ENCODE peak calls at places on chromosomes 2 and 18, in ten cellular contexts. M, R, V, I, W, H, F, O, A and S are unnamed samples.

GRCh38 chr2:233267516-233268245 is 16.2 kb downstream of the ATG16L1 start:
- DNase-seq in F (no peak), V (no peak), W (peak; percentile 95), H (peak; percentile 16), O (no peak), I (no peak), A (no peak), R (peak; percentile 91), M (no peak), S (no peak)

GRCh38 chr2:95025406-95026319 is at the start of gene MAL:
- DNase-seq in H (no peak), A (peak; percentile 73), F (no peak), O (no peak), M (no peak), V (no peak), I (no peak), W (peak; percentile 53), R (peak; percentile 87), S (no peak)

GRCh38 chr2:180158961-180159360 is 151.9 kb upstream of the CWC22 start:
- DNase-seq in O (no peak), W (no peak), A (no peak), I (no peak), H (no peak), V (no peak), F (no peak), R (no peak), M (no peak), S (no peak)

GRCh38 chr2:240820014-240820606 is at the start of gene KIF1A:
- DNase-seq in O (no peak), R (no peak), A (peak; percentile 88), V (no peak), H (no peak), I (no peak), M (no peak), F (no peak), W (no peak), S (no peak)

GRCh38 chr2:187982668-187983067 is 309.0 kb upstream of the GULP1 start:
- DNase-seq in F (peak; percentile 78), W (no peak), A (no peak), I (peak; percentile 85), M (no peak), H (peak; percentile 84), V (peak; percentile 93), O (peak; percentile 24), R (no peak), S (peak; percentile 71)

GRCh38 chr2:223598994-223599645 is 3.0 kb downstream of the SCG2 start:
- DNase-seq in I (peak; percentile 89), A (no peak), F (no peak), V (peak; percentile 84), R (no peak), H (no peak), M (no peak), W (no peak), O (no peak), S (peak; percentile 35)

GRCh38 chr2:153105829-153106578 is 372.6 kb downstream of the RPRM start:
- DNase-seq in I (no peak), F (no peak), V (peak; percentile 4), W (no peak), O (no peak), H (no peak), M (no peak), R (no peak), A (no peak), S (no peak)

GRCh38 chr2:173291412-173291811 is 63.3 kb upstream of the CDCA7 start:
- DNase-seq in V (no peak), R (no peak), O (no peak), A (no peak), I (no peak), H (no peak), W (no peak), F (no peak), M (no peak), S (no peak)

GRCh38 chr18:28725876-28726275 is 548.9 kb upstream of the CDH2 start:
- DNase-seq in V (peak; percentile 53), F (no peak), A (no peak), O (no peak), R (no peak), I (no peak), H (no peak), M (no peak), W (no peak), S (no peak)